ENCODE peak calls at places on chromosomes 2 and 18, in seven cellular contexts. D, I, G, M, N, P and U are unnamed samples.

GRCh38 chr2:241820625-241821384 is 11.8 kb downstream of the NEU4 start:
- DNase-seq in N (no peak), P (no peak), I (no peak), D (no peak), M (no peak), G (no peak), U (peak)

GRCh38 chr18:28175930-28176673 is 828 bp downstream of the CDH2 start:
- DNase-seq in G (peak), D (no peak), I (no peak), N (no peak), M (peak), P (no peak), U (peak)

GRCh38 chr18:29164020-29164706 is 987.2 kb upstream of the CDH2 start:
- DNase-seq in M (peak), N (peak), P (peak), I (peak), G (no peak), D (peak), U (no peak)

GRCh38 chr2:238963164-238963969 is 115.5 kb downstream of the TWIST2 start:
- DNase-seq in N (no peak), D (no peak), P (no peak), I (peak), G (no peak), M (no peak), U (no peak)

GRCh38 chr2:46701152-46701551 is 214.5 kb downstream of the MCFD2 start:
- DNase-seq in I (peak), D (no peak), G (no peak), P (no peak), N (no peak), M (no peak), U (no peak)

GRCh38 chr2:128422571-128422970 is 103.9 kb upstream of the HS6ST1 start:
- DNase-seq in G (no peak), P (peak), I (peak), D (peak), M (peak), N (no peak), U (no peak)

GRCh38 chr18:51241226-51241625 is 43.7 kb upstream of the MEX3C start:
- DNase-seq in G (no peak), P (no peak), N (no peak), M (no peak), I (no peak), D (no peak), U (no peak)

GRCh38 chr2:147530033-147530432 is 314.8 kb upstream of the ACVR2A start:
- DNase-seq in D (no peak), N (no peak), I (no peak), G (no peak), M (no peak), P (no peak), U (no peak)

GRCh38 chr18:36403896-36404824 is 106.6 kb downstream of the FHOD3 start:
- DNase-seq in G (no peak), M (no peak), D (no peak), P (no peak), I (no peak), N (no peak), U (no peak)

DNA sequence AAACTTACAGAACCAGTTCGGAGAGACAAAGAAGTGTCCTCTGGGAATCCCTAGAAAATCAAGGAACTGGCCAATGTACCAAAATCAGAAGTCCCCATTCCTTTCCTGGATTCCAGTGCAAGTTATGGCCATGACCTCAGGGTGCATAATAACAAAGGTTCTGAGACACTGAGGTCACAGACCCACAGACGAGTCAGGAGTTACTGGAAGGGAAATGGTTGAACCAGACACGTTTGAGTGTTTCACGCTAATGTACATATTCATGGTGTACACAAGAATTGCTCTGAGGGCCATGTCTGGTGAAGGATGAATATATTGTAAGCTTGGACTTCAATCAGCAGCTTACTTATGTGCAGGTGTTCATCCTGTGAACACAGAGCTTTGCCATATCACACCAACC is 58.7 kb upstream of the KLHL29 start:
- DNase-seq in N (no peak), G (no peak), P (no peak), D (no peak), M (no peak), I (no peak), U (no peak)
- TF ChIP-seq CTCF in N (no peak), G (no peak), P (no peak), D (no peak), M (no peak), I (no peak), U (no peak)

GRCh38 chr2:182784058-182784706 is 68.1 kb downstream of the DNAJC10 start:
- DNase-seq in P (no peak), I (no peak), N (no peak), G (no peak), M (no peak), D (no peak), U (no peak)

GRCh38 chr2:182779323-182779722 is 63.3 kb downstream of the DNAJC10 start:
- DNase-seq in D (no peak), N (no peak), G (no peak), M (no peak), P (no peak), I (no peak), U (no peak)

DNA sequence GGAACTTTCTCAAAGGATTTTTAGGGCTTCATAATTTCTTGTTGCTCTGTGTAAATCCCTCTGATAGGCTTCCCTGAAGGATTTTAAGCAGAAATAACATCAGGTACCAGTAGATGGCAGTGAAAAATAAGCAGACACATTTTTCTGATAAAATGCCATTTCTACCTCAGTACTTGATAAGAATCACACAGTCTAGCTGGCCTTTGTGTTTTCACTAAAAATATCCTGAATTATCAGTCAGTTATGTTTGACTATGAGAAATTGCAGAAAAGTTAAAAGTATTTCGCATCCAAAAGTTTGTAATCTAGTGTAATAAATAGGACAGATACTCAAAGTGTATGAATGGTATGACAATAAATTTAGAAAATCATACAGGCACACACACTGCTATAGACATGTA is 68.7 kb downstream of the DNAJC10 start:
- DNase-seq in D (no peak), N (peak), M (peak), I (peak), P (peak), G (no peak), U (no peak)
- TF ChIP-seq CTCF in D (peak), N (peak), M (peak), I (peak), P (peak), G (peak), U (peak)

GRCh38 chr2:187299122-187299906 is 148.7 kb downstream of the CALCRL start:
- DNase-seq in I (peak), M (peak), D (no peak), P (peak), N (no peak), G (peak), U (peak)
- TF ChIP-seq CTCF in I (peak), M (peak), D (peak), P (peak), N (peak), G (peak), U (no peak)

GRCh38 chr2:6924101-6924917 is 7.1 kb downstream of the RNF144A start:
- DNase-seq in M (no peak), P (no peak), D (no peak), N (no peak), I (no peak), G (no peak), U (no peak)

GRCh38 chr2:6919912-6920905 is 3.0 kb downstream of the RNF144A start:
- DNase-seq in I (no peak), M (no peak), N (no peak), P (no peak), D (no peak), G (no peak), U (no peak)

GRCh38 chr2:6923319-6923718 is 6.1 kb downstream of the RNF144A start:
- DNase-seq in M (no peak), G (no peak), P (no peak), I (no peak), D (no peak), N (no peak), U (no peak)

GRCh38 chr2:6921321-6921922 is 4.2 kb downstream of the RNF144A start:
- DNase-seq in I (no peak), N (peak), G (no peak), M (no peak), D (no peak), P (no peak), U (no peak)

GRCh38 chr2:6922201-6922656 is 5.0 kb downstream of the RNF144A start:
- DNase-seq in M (peak), I (no peak), P (peak), N (peak), D (no peak), G (no peak), U (no peak)
- TF ChIP-seq CTCF in M (no peak), I (no peak), P (no peak), N (peak), D (no peak), G (peak), U (no peak)

DNA sequence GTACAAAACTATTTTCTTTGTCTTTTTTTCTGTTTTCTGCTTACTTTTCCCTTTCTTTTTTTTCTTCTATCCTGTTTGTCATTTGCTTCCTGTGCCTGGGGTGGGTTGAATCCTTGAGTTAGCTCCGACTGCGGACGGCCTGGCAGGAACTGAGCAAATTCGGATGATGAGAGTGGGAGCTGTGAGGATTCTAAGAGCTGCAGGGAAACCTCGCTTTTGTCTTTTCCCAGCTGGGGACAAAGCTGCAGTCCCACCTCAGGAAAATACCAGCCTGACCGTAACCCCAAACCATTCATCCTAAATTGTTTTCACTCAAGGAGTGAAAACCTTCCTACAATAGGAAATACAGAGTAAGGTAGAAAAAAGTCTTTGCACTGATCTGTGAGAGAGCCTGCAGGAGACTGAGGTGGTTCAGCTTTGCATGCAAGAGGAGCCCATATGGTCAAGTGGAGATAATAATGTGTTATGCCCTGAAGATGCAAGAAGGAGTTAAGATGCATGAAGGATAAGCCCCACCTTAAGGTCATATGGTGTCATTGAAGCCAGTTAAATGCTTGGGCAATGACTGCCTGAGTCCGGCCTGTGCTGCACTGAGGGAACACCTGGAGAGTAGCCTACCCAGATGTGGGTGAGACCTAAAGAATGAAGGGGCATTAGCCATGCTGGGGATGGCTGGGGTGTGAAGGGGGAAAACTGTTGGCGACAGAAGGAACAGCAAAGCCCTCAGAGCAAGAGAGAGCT is 31.7 kb upstream of the ARL4C start:
- DNase-seq in I (no peak), M (no peak), G (no peak), N (no peak), P (no peak), D (no peak), U (no peak)
- TF ChIP-seq CTCF in I (no peak), M (no peak), G (no peak), N (no peak), P (no peak), D (no peak), U (no peak)

GRCh38 chr2:208062113-208062512 is 36.8 kb upstream of the PLEKHM3 start:
- DNase-seq in M (peak), G (no peak), I (peak), D (no peak), N (peak), P (no peak), U (peak)
- TF ChIP-seq CTCF in M (peak), G (peak), I (peak), D (peak), N (peak), P (no peak), U (peak)

GRCh38 chr2:6214471-6214870 is 522.3 kb downstream of the SOX11 start:
- DNase-seq in P (no peak), D (no peak), N (no peak), G (no peak), I (no peak), M (peak), U (no peak)
- TF ChIP-seq CTCF in P (no peak), D (no peak), N (no peak), G (no peak), I (no peak), M (no peak), U (no peak)

GRCh38 chr2:232435375-232435648 is 20.6 kb upstream of the ALPI start:
- DNase-seq in N (no peak), P (no peak), G (no peak), M (no peak), I (no peak), D (no peak), U (no peak)

GRCh38 chr2:232434563-232435374 is 21.2 kb upstream of the ALPI start:
- DNase-seq in N (no peak), M (no peak), P (no peak), I (no peak), D (no peak), G (no peak), U (no peak)

GRCh38 chr2:232431705-232432590 is 24.0 kb upstream of the ALPI start:
- DNase-seq in G (no peak), I (no peak), M (no peak), P (no peak), N (no peak), D (no peak), U (no peak)

GRCh38 chr2:232434091-232434490 is 21.9 kb upstream of the ALPI start:
- DNase-seq in I (no peak), N (no peak), M (no peak), P (no peak), D (no peak), G (no peak), U (no peak)

GRCh38 chr2:232432598-232433184 is 23.3 kb upstream of the ALPI start:
- DNase-seq in D (no peak), M (no peak), G (no peak), I (no peak), P (no peak), N (no peak), U (peak)
- TF ChIP-seq CTCF in D (peak), M (no peak), G (peak), I (no peak), P (no peak), N (peak), U (peak)